ENCODE peak calls at places on chromosomes 16 and 17, in eight cellular contexts. One of them, this sample, is unnamed.

GRCh38 chr17:74566132-74566753 is 1.1 kb downstream of the CD300H start:
- DNase-seq in right lobe of liver: no peak
- DNase-seq in stomach: peak
- DNase-seq in Peyer's patch: peak
- DNase-seq in endothelial cell of umbilical vein: peak
- DNase-seq in IMR-90: no peak
- DNase-seq in effector memory CD4-positive, alpha-beta T cell: no peak
- DNase-seq in RWPE1: peak
- DNase-seq in this sample: no peak

GRCh38 chr17:1362964-1363363 is 37.1 kb downstream of the YWHAE start:
- DNase-seq in endothelial cell of umbilical vein: no peak
- DNase-seq in RWPE1: no peak
- DNase-seq in effector memory CD4-positive, alpha-beta T cell: no peak
- DNase-seq in stomach: no peak
- DNase-seq in IMR-90: no peak
- DNase-seq in Peyer's patch: peak
- DNase-seq in right lobe of liver: no peak
- DNase-seq in this sample: no peak

GRCh38 chr17:57294629-57295501 is 38.5 kb downstream of the MSI2 start:
- DNase-seq in right lobe of liver: no peak
- DNase-seq in endothelial cell of umbilical vein: peak
- DNase-seq in effector memory CD4-positive, alpha-beta T cell: no peak
- DNase-seq in stomach: no peak
- DNase-seq in IMR-90: peak
- DNase-seq in Peyer's patch: no peak
- DNase-seq in RWPE1: no peak
- DNase-seq in this sample: no peak

GRCh38 chr16:22161999-22162657 is at the start of gene SDR42E2:
- DNase-seq in right lobe of liver: no peak
- DNase-seq in effector memory CD4-positive, alpha-beta T cell: peak
- DNase-seq in Peyer's patch: no peak
- DNase-seq in endothelial cell of umbilical vein: no peak
- DNase-seq in stomach: peak
- DNase-seq in IMR-90: no peak
- DNase-seq in RWPE1: peak
- DNase-seq in this sample: no peak

GRCh38 chr16:51267676-51268075 is 116.6 kb upstream of the SALL1 start:
- DNase-seq in effector memory CD4-positive, alpha-beta T cell: no peak
- DNase-seq in endothelial cell of umbilical vein: no peak
- DNase-seq in stomach: no peak
- DNase-seq in Peyer's patch: no peak
- DNase-seq in right lobe of liver: no peak
- DNase-seq in IMR-90: no peak
- DNase-seq in RWPE1: no peak
- DNase-seq in this sample: no peak

GRCh38 chr17:7667616-7668406 is 17.1 kb downstream of the ATP1B2 start:
- DNase-seq in RWPE1: no peak
- DNase-seq in IMR-90: no peak
- DNase-seq in endothelial cell of umbilical vein: no peak
- DNase-seq in stomach: no peak
- DNase-seq in Peyer's patch: no peak
- DNase-seq in right lobe of liver: no peak
- DNase-seq in effector memory CD4-positive, alpha-beta T cell: no peak
- DNase-seq in this sample: no peak

GRCh38 chr17:64041912-64042311 is 21.5 kb upstream of the ICAM2 start:
- DNase-seq in Peyer's patch: peak
- DNase-seq in stomach: no peak
- DNase-seq in IMR-90: no peak
- DNase-seq in right lobe of liver: peak
- DNase-seq in effector memory CD4-positive, alpha-beta T cell: no peak
- DNase-seq in endothelial cell of umbilical vein: no peak
- DNase-seq in RWPE1: no peak
- DNase-seq in this sample: no peak

GRCh38 chr17:50272711-50273653 is 1.3 kb upstream of the TMEM92 start:
- DNase-seq in endothelial cell of umbilical vein: peak
- DNase-seq in stomach: peak
- DNase-seq in right lobe of liver: peak
- DNase-seq in effector memory CD4-positive, alpha-beta T cell: peak
- DNase-seq in Peyer's patch: peak
- DNase-seq in RWPE1: peak
- DNase-seq in IMR-90: peak
- DNase-seq in this sample: no peak

GRCh38 chr16:64362193-64362592 is 759.7 kb downstream of the CDH11 start:
- DNase-seq in IMR-90: peak
- DNase-seq in effector memory CD4-positive, alpha-beta T cell: no peak
- DNase-seq in Peyer's patch: no peak
- DNase-seq in RWPE1: no peak
- DNase-seq in endothelial cell of umbilical vein: peak
- DNase-seq in stomach: no peak
- DNase-seq in right lobe of liver: no peak
- DNase-seq in this sample: no peak

GRCh38 chr17:32445075-32445427 is 741 bp downstream of the PSMD11 start:
- DNase-seq in endothelial cell of umbilical vein: peak
- DNase-seq in stomach: peak
- DNase-seq in effector memory CD4-positive, alpha-beta T cell: peak
- DNase-seq in Peyer's patch: peak
- DNase-seq in RWPE1: peak
- DNase-seq in IMR-90: peak
- DNase-seq in right lobe of liver: peak
- DNase-seq in this sample: no peak

GRCh38 chr16:81509404-81509803 is 64.8 kb downstream of the CMIP start:
- DNase-seq in Peyer's patch: no peak
- DNase-seq in endothelial cell of umbilical vein: no peak
- DNase-seq in stomach: no peak
- DNase-seq in IMR-90: no peak
- DNase-seq in effector memory CD4-positive, alpha-beta T cell: no peak
- DNase-seq in right lobe of liver: no peak
- DNase-seq in RWPE1: no peak
- DNase-seq in this sample: no peak

GRCh38 chr17:42428141-42428944 is 5.3 kb upstream of the CAVIN1 start:
- DNase-seq in right lobe of liver: peak
- DNase-seq in Peyer's patch: peak
- DNase-seq in endothelial cell of umbilical vein: peak
- DNase-seq in stomach: peak
- DNase-seq in RWPE1: peak
- DNase-seq in IMR-90: peak
- DNase-seq in effector memory CD4-positive, alpha-beta T cell: no peak
- DNase-seq in this sample: peak

GRCh38 chr16:25052161-25052511 is 37.0 kb upstream of the ARHGAP17 start:
- DNase-seq in RWPE1: no peak
- DNase-seq in endothelial cell of umbilical vein: no peak
- DNase-seq in Peyer's patch: no peak
- DNase-seq in right lobe of liver: no peak
- DNase-seq in effector memory CD4-positive, alpha-beta T cell: no peak
- DNase-seq in stomach: no peak
- DNase-seq in IMR-90: no peak
- DNase-seq in this sample: no peak

GRCh38 chr16:49698931-49699715 is 156.8 kb downstream of the ZNF423 start:
- DNase-seq in effector memory CD4-positive, alpha-beta T cell: no peak
- DNase-seq in stomach: no peak
- DNase-seq in Peyer's patch: no peak
- DNase-seq in right lobe of liver: no peak
- DNase-seq in endothelial cell of umbilical vein: no peak
- DNase-seq in RWPE1: no peak
- DNase-seq in IMR-90: no peak
- DNase-seq in this sample: no peak

GRCh38 chr17:72646176-72646575 is 446.3 kb downstream of the SLC39A11 start:
- DNase-seq in effector memory CD4-positive, alpha-beta T cell: no peak
- DNase-seq in Peyer's patch: no peak
- DNase-seq in RWPE1: no peak
- DNase-seq in stomach: no peak
- DNase-seq in right lobe of liver: no peak
- DNase-seq in endothelial cell of umbilical vein: no peak
- DNase-seq in IMR-90: peak
- DNase-seq in this sample: no peak

GRCh38 chr17:164536-165235 is 16.8 kb downstream of the DOC2B start:
- DNase-seq in endothelial cell of umbilical vein: peak
- DNase-seq in RWPE1: peak
- DNase-seq in effector memory CD4-positive, alpha-beta T cell: no peak
- DNase-seq in Peyer's patch: peak
- DNase-seq in stomach: peak
- DNase-seq in right lobe of liver: peak
- DNase-seq in IMR-90: peak
- DNase-seq in this sample: peak

GRCh38 chr16:60945225-60945624 is 1091.0 kb downstream of the CDH8 start:
- DNase-seq in RWPE1: peak
- DNase-seq in Peyer's patch: no peak
- DNase-seq in right lobe of liver: no peak
- DNase-seq in effector memory CD4-positive, alpha-beta T cell: no peak
- DNase-seq in stomach: no peak
- DNase-seq in IMR-90: no peak
- DNase-seq in endothelial cell of umbilical vein: no peak
- DNase-seq in this sample: no peak

GRCh38 chr17:67194134-67194533 is 50.9 kb downstream of the HELZ start:
- DNase-seq in IMR-90: peak
- DNase-seq in stomach: no peak
- DNase-seq in effector memory CD4-positive, alpha-beta T cell: no peak
- DNase-seq in endothelial cell of umbilical vein: peak
- DNase-seq in Peyer's patch: no peak
- DNase-seq in RWPE1: no peak
- DNase-seq in right lobe of liver: no peak
- DNase-seq in this sample: no peak

GRCh38 chr16:15435216-15435864 is 952 bp downstream of the BMERB1 start:
- DNase-seq in endothelial cell of umbilical vein: peak
- DNase-seq in effector memory CD4-positive, alpha-beta T cell: no peak
- DNase-seq in IMR-90: no peak
- DNase-seq in stomach: no peak
- DNase-seq in RWPE1: no peak
- DNase-seq in right lobe of liver: no peak
- DNase-seq in Peyer's patch: peak
- DNase-seq in this sample: no peak

GRCh38 chr17:3738562-3739295 is 15.0 kb downstream of the HASPIN start:
- DNase-seq in RWPE1: peak
- DNase-seq in right lobe of liver: peak
- DNase-seq in Peyer's patch: peak
- DNase-seq in IMR-90: peak
- DNase-seq in effector memory CD4-positive, alpha-beta T cell: peak
- DNase-seq in endothelial cell of umbilical vein: no peak
- DNase-seq in stomach: peak
- DNase-seq in this sample: peak

GRCh38 chr17:46117117-46117516 is 76.1 kb downstream of the KANSL1 start:
- DNase-seq in RWPE1: no peak
- DNase-seq in IMR-90: no peak
- DNase-seq in Peyer's patch: no peak
- DNase-seq in endothelial cell of umbilical vein: no peak
- DNase-seq in right lobe of liver: no peak
- DNase-seq in effector memory CD4-positive, alpha-beta T cell: no peak
- DNase-seq in stomach: no peak
- DNase-seq in this sample: no peak

GRCh38 chr16:49560018-49560830 is 186.6 kb downstream of the C16orf78 start:
- DNase-seq in endothelial cell of umbilical vein: no peak
- DNase-seq in IMR-90: no peak
- DNase-seq in Peyer's patch: no peak
- DNase-seq in stomach: no peak
- DNase-seq in effector memory CD4-positive, alpha-beta T cell: no peak
- DNase-seq in RWPE1: no peak
- DNase-seq in right lobe of liver: no peak
- DNase-seq in this sample: no peak

GRCh38 chr17:42564815-42565522 is 1.9 kb upstream of the MLX start:
- DNase-seq in effector memory CD4-positive, alpha-beta T cell: no peak
- DNase-seq in endothelial cell of umbilical vein: no peak
- DNase-seq in stomach: no peak
- DNase-seq in right lobe of liver: peak
- DNase-seq in IMR-90: no peak
- DNase-seq in Peyer's patch: no peak
- DNase-seq in RWPE1: no peak
- DNase-seq in this sample: no peak

GRCh38 chr16:81448154-81449131 is 3.8 kb downstream of the CMIP start:
- DNase-seq in endothelial cell of umbilical vein: no peak
- DNase-seq in RWPE1: peak
- DNase-seq in effector memory CD4-positive, alpha-beta T cell: no peak
- DNase-seq in IMR-90: no peak
- DNase-seq in Peyer's patch: peak
- DNase-seq in right lobe of liver: peak
- DNase-seq in stomach: peak
- DNase-seq in this sample: no peak

GRCh38 chr17:62919388-62919787 is 46.6 kb upstream of the TANC2 start:
- DNase-seq in IMR-90: peak
- DNase-seq in right lobe of liver: no peak
- DNase-seq in effector memory CD4-positive, alpha-beta T cell: no peak
- DNase-seq in endothelial cell of umbilical vein: peak
- DNase-seq in RWPE1: no peak
- DNase-seq in stomach: no peak
- DNase-seq in Peyer's patch: no peak
- DNase-seq in this sample: no peak

GRCh38 chr17:3019761-3020160 is 43.6 kb downstream of the OR1D5 start:
- DNase-seq in right lobe of liver: no peak
- DNase-seq in endothelial cell of umbilical vein: no peak
- DNase-seq in stomach: no peak
- DNase-seq in effector memory CD4-positive, alpha-beta T cell: no peak
- DNase-seq in Peyer's patch: no peak
- DNase-seq in RWPE1: no peak
- DNase-seq in IMR-90: no peak
- DNase-seq in this sample: no peak

GRCh38 chr17:41442772-41443171 is 2.0 kb upstream of the KRT38 start:
- DNase-seq in IMR-90: peak
- DNase-seq in Peyer's patch: no peak
- DNase-seq in endothelial cell of umbilical vein: no peak
- DNase-seq in right lobe of liver: no peak
- DNase-seq in stomach: no peak
- DNase-seq in effector memory CD4-positive, alpha-beta T cell: no peak
- DNase-seq in RWPE1: no peak
- DNase-seq in this sample: no peak

GRCh38 chr16:70578035-70578434 is 54.4 kb downstream of the SF3B3 start:
- DNase-seq in endothelial cell of umbilical vein: no peak
- DNase-seq in RWPE1: no peak
- DNase-seq in Peyer's patch: peak
- DNase-seq in effector memory CD4-positive, alpha-beta T cell: no peak
- DNase-seq in right lobe of liver: no peak
- DNase-seq in stomach: no peak
- DNase-seq in IMR-90: no peak
- DNase-seq in this sample: no peak
- H3K27ac ChIP-seq in endothelial cell of umbilical vein: no peak
- H3K27ac ChIP-seq in RWPE1: peak
- H3K27ac ChIP-seq in Peyer's patch: no peak
- H3K27ac ChIP-seq in effector memory CD4-positive, alpha-beta T cell: no peak
- H3K27ac ChIP-seq in right lobe of liver: no peak
- H3K27ac ChIP-seq in stomach: no peak
- H3K27ac ChIP-seq in IMR-90: no peak
- H3K27ac ChIP-seq in this sample: no peak

GRCh38 chr17:58388302-58389190 is 28.8 kb downstream of the RNF43 start:
- DNase-seq in endothelial cell of umbilical vein: no peak
- DNase-seq in stomach: no peak
- DNase-seq in effector memory CD4-positive, alpha-beta T cell: no peak
- DNase-seq in right lobe of liver: no peak
- DNase-seq in RWPE1: no peak
- DNase-seq in IMR-90: no peak
- DNase-seq in Peyer's patch: no peak
- DNase-seq in this sample: no peak
- H3K27ac ChIP-seq in endothelial cell of umbilical vein: no peak
- H3K27ac ChIP-seq in stomach: no peak
- H3K27ac ChIP-seq in effector memory CD4-positive, alpha-beta T cell: no peak
- H3K27ac ChIP-seq in right lobe of liver: no peak
- H3K27ac ChIP-seq in RWPE1: no peak
- H3K27ac ChIP-seq in IMR-90: no peak
- H3K27ac ChIP-seq in Peyer's patch: peak
- H3K27ac ChIP-seq in this sample: no peak

GRCh38 chr17:28882154-28882895 is 15.2 kb downstream of the FLOT2 start:
- DNase-seq in effector memory CD4-positive, alpha-beta T cell: no peak
- DNase-seq in right lobe of liver: no peak
- DNase-seq in endothelial cell of umbilical vein: no peak
- DNase-seq in RWPE1: no peak
- DNase-seq in Peyer's patch: no peak
- DNase-seq in IMR-90: no peak
- DNase-seq in stomach: no peak
- DNase-seq in this sample: no peak
- H3K27ac ChIP-seq in effector memory CD4-positive, alpha-beta T cell: no peak
- H3K27ac ChIP-seq in right lobe of liver: no peak
- H3K27ac ChIP-seq in endothelial cell of umbilical vein: no peak
- H3K27ac ChIP-seq in RWPE1: peak
- H3K27ac ChIP-seq in Peyer's patch: no peak
- H3K27ac ChIP-seq in IMR-90: no peak
- H3K27ac ChIP-seq in stomach: no peak
- H3K27ac ChIP-seq in this sample: no peak

GRCh38 chr17:82274134-82275020 is 877 bp upstream of the CSNK1D start:
- DNase-seq in stomach: no peak
- DNase-seq in right lobe of liver: no peak
- DNase-seq in RWPE1: no peak
- DNase-seq in effector memory CD4-positive, alpha-beta T cell: no peak
- DNase-seq in Peyer's patch: no peak
- DNase-seq in endothelial cell of umbilical vein: no peak
- DNase-seq in IMR-90: no peak
- DNase-seq in this sample: no peak
- H3K27ac ChIP-seq in stomach: peak
- H3K27ac ChIP-seq in right lobe of liver: peak
- H3K27ac ChIP-seq in RWPE1: peak
- H3K27ac ChIP-seq in effector memory CD4-positive, alpha-beta T cell: peak
- H3K27ac ChIP-seq in Peyer's patch: no peak
- H3K27ac ChIP-seq in endothelial cell of umbilical vein: no peak
- H3K27ac ChIP-seq in IMR-90: no peak
- H3K27ac ChIP-seq in this sample: peak